ENCODE peak calls at places on chromosomes 2 and 18, in eight cellular contexts. One of them, this sample, is unnamed.
A peak's percentile ranks its signal among the peaks of the same experiment; 100 is the strongest.

GRCh38 chr2:19123556-19123955 is 234.9 kb downstream of the OSR1 start:
- DNase-seq in globus pallidus: no peak
- DNase-seq in brain microvascular endothelial cell: no peak
- DNase-seq in NCI-H1092 treated with DMSO at 0.1 percent for 48 hours: no peak
- DNase-seq in RPMI7951: no peak
- DNase-seq in HT1080: no peak
- DNase-seq in mucosa of descending colon: no peak
- DNase-seq in naive thymus-derived CD4-positive, alpha-beta T cell: no peak
- DNase-seq in this sample: no peak

GRCh38 chr18:25042641-25043051 is 309.3 kb downstream of the ZNF521 start:
- DNase-seq in globus pallidus: no peak
- DNase-seq in brain microvascular endothelial cell: no peak
- DNase-seq in NCI-H1092 treated with DMSO at 0.1 percent for 48 hours: no peak
- DNase-seq in RPMI7951: no peak
- DNase-seq in HT1080: no peak
- DNase-seq in mucosa of descending colon: no peak
- DNase-seq in naive thymus-derived CD4-positive, alpha-beta T cell: no peak
- DNase-seq in this sample: no peak

GRCh38 chr2:54981409-54981808 is 68.8 kb downstream of the RTN4 start:
- DNase-seq in globus pallidus: no peak
- DNase-seq in brain microvascular endothelial cell: no peak
- DNase-seq in NCI-H1092 treated with DMSO at 0.1 percent for 48 hours: no peak
- DNase-seq in RPMI7951: no peak
- DNase-seq in HT1080: no peak
- DNase-seq in mucosa of descending colon: no peak
- DNase-seq in naive thymus-derived CD4-positive, alpha-beta T cell: no peak
- DNase-seq in this sample: no peak

GRCh38 chr2:240235811-240236210 is 95.4 kb upstream of the OTOS start:
- DNase-seq in globus pallidus: no peak
- DNase-seq in brain microvascular endothelial cell: no peak
- DNase-seq in NCI-H1092 treated with DMSO at 0.1 percent for 48 hours: no peak
- DNase-seq in RPMI7951: no peak
- DNase-seq in HT1080: no peak
- DNase-seq in mucosa of descending colon: no peak
- DNase-seq in naive thymus-derived CD4-positive, alpha-beta T cell: no peak
- DNase-seq in this sample: no peak

GRCh38 chr2:229348135-229348534 is 77.0 kb upstream of the PID1 start:
- DNase-seq in globus pallidus: no peak
- DNase-seq in brain microvascular endothelial cell: no peak
- DNase-seq in NCI-H1092 treated with DMSO at 0.1 percent for 48 hours: no peak
- DNase-seq in RPMI7951: peak; percentile 59
- DNase-seq in HT1080: no peak
- DNase-seq in mucosa of descending colon: no peak
- DNase-seq in naive thymus-derived CD4-positive, alpha-beta T cell: no peak
- DNase-seq in this sample: peak; percentile 77

GRCh38 chr18:63454497-63454896 is 22.3 kb upstream of the SERPINB5 start:
- DNase-seq in globus pallidus: no peak
- DNase-seq in brain microvascular endothelial cell: no peak
- DNase-seq in NCI-H1092 treated with DMSO at 0.1 percent for 48 hours: no peak
- DNase-seq in RPMI7951: peak; percentile 90
- DNase-seq in HT1080: peak; percentile 71
- DNase-seq in mucosa of descending colon: peak; percentile 59
- DNase-seq in naive thymus-derived CD4-positive, alpha-beta T cell: no peak
- DNase-seq in this sample: peak; percentile 88

GRCh38 chr2:70789304-70790078 is 952 bp downstream of the FIGLA start:
- DNase-seq in globus pallidus: peak; percentile 55
- DNase-seq in brain microvascular endothelial cell: peak; percentile 45
- DNase-seq in NCI-H1092 treated with DMSO at 0.1 percent for 48 hours: peak; percentile 61
- DNase-seq in RPMI7951: peak; percentile 51
- DNase-seq in HT1080: peak; percentile 57
- DNase-seq in mucosa of descending colon: no peak
- DNase-seq in naive thymus-derived CD4-positive, alpha-beta T cell: peak; percentile 65
- DNase-seq in this sample: peak; percentile 68

GRCh38 chr2:195768454-195768853 is 111.4 kb downstream of the SLC39A10 start:
- DNase-seq in globus pallidus: no peak
- DNase-seq in brain microvascular endothelial cell: no peak
- DNase-seq in NCI-H1092 treated with DMSO at 0.1 percent for 48 hours: no peak
- DNase-seq in RPMI7951: no peak
- DNase-seq in HT1080: no peak
- DNase-seq in mucosa of descending colon: no peak
- DNase-seq in naive thymus-derived CD4-positive, alpha-beta T cell: no peak
- DNase-seq in this sample: peak; percentile 32

GRCh38 chr18:35460719-35461118 is 37.0 kb downstream of the INO80C start:
- DNase-seq in globus pallidus: no peak
- DNase-seq in brain microvascular endothelial cell: no peak
- DNase-seq in NCI-H1092 treated with DMSO at 0.1 percent for 48 hours: no peak
- DNase-seq in RPMI7951: peak; percentile 21
- DNase-seq in HT1080: no peak
- DNase-seq in mucosa of descending colon: no peak
- DNase-seq in naive thymus-derived CD4-positive, alpha-beta T cell: no peak
- DNase-seq in this sample: peak; percentile 50

GRCh38 chr2:36489296-36489695 is 108.7 kb downstream of the FEZ2 start:
- DNase-seq in globus pallidus: no peak
- DNase-seq in brain microvascular endothelial cell: peak; percentile 74
- DNase-seq in NCI-H1092 treated with DMSO at 0.1 percent for 48 hours: no peak
- DNase-seq in RPMI7951: peak; percentile 79
- DNase-seq in HT1080: peak; percentile 50
- DNase-seq in mucosa of descending colon: no peak
- DNase-seq in naive thymus-derived CD4-positive, alpha-beta T cell: no peak
- DNase-seq in this sample: peak; percentile 84

GRCh38 chr18:7336616-7337015 is 105.7 kb downstream of the LRRC30 start:
- DNase-seq in globus pallidus: no peak
- DNase-seq in brain microvascular endothelial cell: no peak
- DNase-seq in NCI-H1092 treated with DMSO at 0.1 percent for 48 hours: no peak
- DNase-seq in RPMI7951: no peak
- DNase-seq in HT1080: no peak
- DNase-seq in mucosa of descending colon: no peak
- DNase-seq in naive thymus-derived CD4-positive, alpha-beta T cell: no peak
- DNase-seq in this sample: no peak

GRCh38 chr2:109343460-109343859 is 214.5 kb downstream of the SH3RF3 start:
- DNase-seq in globus pallidus: no peak
- DNase-seq in brain microvascular endothelial cell: no peak
- DNase-seq in NCI-H1092 treated with DMSO at 0.1 percent for 48 hours: no peak
- DNase-seq in RPMI7951: no peak
- DNase-seq in HT1080: no peak
- DNase-seq in mucosa of descending colon: no peak
- DNase-seq in naive thymus-derived CD4-positive, alpha-beta T cell: no peak
- DNase-seq in this sample: no peak

GRCh38 chr18:73793386-73793785 is 354.2 kb downstream of the FBXO15 start:
- DNase-seq in globus pallidus: no peak
- DNase-seq in brain microvascular endothelial cell: peak; percentile 76
- DNase-seq in NCI-H1092 treated with DMSO at 0.1 percent for 48 hours: no peak
- DNase-seq in RPMI7951: peak; percentile 75
- DNase-seq in HT1080: peak; percentile 43
- DNase-seq in mucosa of descending colon: no peak
- DNase-seq in naive thymus-derived CD4-positive, alpha-beta T cell: no peak
- DNase-seq in this sample: peak; percentile 5

GRCh38 chr2:54013996-54014395 is 43.2 kb upstream of the PSME4 start:
- DNase-seq in globus pallidus: no peak
- DNase-seq in brain microvascular endothelial cell: no peak
- DNase-seq in NCI-H1092 treated with DMSO at 0.1 percent for 48 hours: no peak
- DNase-seq in RPMI7951: no peak
- DNase-seq in HT1080: peak; percentile 7
- DNase-seq in mucosa of descending colon: no peak
- DNase-seq in naive thymus-derived CD4-positive, alpha-beta T cell: peak; percentile 58
- DNase-seq in this sample: no peak

GRCh38 chr2:15790326-15790725 is 150.0 kb upstream of the MYCN start:
- DNase-seq in globus pallidus: no peak
- DNase-seq in brain microvascular endothelial cell: no peak
- DNase-seq in NCI-H1092 treated with DMSO at 0.1 percent for 48 hours: no peak
- DNase-seq in RPMI7951: no peak
- DNase-seq in HT1080: no peak
- DNase-seq in mucosa of descending colon: no peak
- DNase-seq in naive thymus-derived CD4-positive, alpha-beta T cell: no peak
- DNase-seq in this sample: no peak

GRCh38 chr2:49843314-49843713 is 689.0 kb upstream of the FSHR start:
- DNase-seq in globus pallidus: no peak
- DNase-seq in brain microvascular endothelial cell: no peak
- DNase-seq in NCI-H1092 treated with DMSO at 0.1 percent for 48 hours: no peak
- DNase-seq in RPMI7951: no peak
- DNase-seq in HT1080: no peak
- DNase-seq in mucosa of descending colon: no peak
- DNase-seq in naive thymus-derived CD4-positive, alpha-beta T cell: no peak
- DNase-seq in this sample: no peak

This sample was measured in GM23248.